ENCODE peak calls at places on chromosomes 4 and X, in seven cellular contexts. One of them, this sample, is unnamed.

GRCh38 chrX:22194207-22194606 is 78.5 kb upstream of the CBLL2 start:
- DNase-seq in choroid plexus epithelial cell: no peak
- DNase-seq in left lung: no peak
- DNase-seq in AG10803: no peak
- DNase-seq in cardiac fibroblast: no peak
- DNase-seq in hepatocyte: no peak
- DNase-seq in lung: no peak
- DNase-seq in this sample: no peak

GRCh38 chr4:83852085-83852451 is 316.2 kb downstream of the GPAT3 start:
- DNase-seq in cardiac fibroblast: peak; percentile 89
- DNase-seq in lung: no peak
- DNase-seq in AG10803: peak; percentile 74
- DNase-seq in left lung: no peak
- DNase-seq in hepatocyte: no peak
- DNase-seq in choroid plexus epithelial cell: peak; percentile 61
- DNase-seq in this sample: no peak

GRCh38 chr4:168831919-168832745 is 177.9 kb downstream of the CBR4 start:
- DNase-seq in lung: peak; percentile 66
- DNase-seq in cardiac fibroblast: peak; percentile 84
- DNase-seq in hepatocyte: peak; percentile 93
- DNase-seq in choroid plexus epithelial cell: peak; percentile 82
- DNase-seq in AG10803: peak; percentile 73
- DNase-seq in left lung: peak; percentile 77
- DNase-seq in this sample: no peak

GRCh38 chr4:7101692-7102515 is 34.0 kb upstream of the GRPEL1 start:
- DNase-seq in hepatocyte: peak; percentile 80
- DNase-seq in cardiac fibroblast: peak; percentile 59
- DNase-seq in left lung: peak; percentile 76
- DNase-seq in lung: peak; percentile 70
- DNase-seq in choroid plexus epithelial cell: peak; percentile 83
- DNase-seq in AG10803: peak; percentile 67
- DNase-seq in this sample: peak; percentile 21

GRCh38 chr4:169439244-169439643 is 168.5 kb upstream of the SH3RF1 start:
- DNase-seq in choroid plexus epithelial cell: peak; percentile 77
- DNase-seq in lung: no peak
- DNase-seq in left lung: no peak
- DNase-seq in cardiac fibroblast: peak; percentile 38
- DNase-seq in hepatocyte: no peak
- DNase-seq in AG10803: peak; percentile 15
- DNase-seq in this sample: no peak

GRCh38 chr4:102308032-102308799 is 37.1 kb downstream of the SLC39A8 start:
- DNase-seq in AG10803: peak; percentile 11
- DNase-seq in left lung: no peak
- DNase-seq in choroid plexus epithelial cell: peak; percentile 35
- DNase-seq in cardiac fibroblast: peak; percentile 59
- DNase-seq in lung: no peak
- DNase-seq in hepatocyte: no peak
- DNase-seq in this sample: no peak

GRCh38 chrX:24026403-24026801 is 584 bp downstream of the KLHL15 start:
- DNase-seq in AG10803: no peak
- DNase-seq in cardiac fibroblast: no peak
- DNase-seq in left lung: no peak
- DNase-seq in choroid plexus epithelial cell: no peak
- DNase-seq in hepatocyte: peak; percentile 41
- DNase-seq in lung: no peak
- DNase-seq in this sample: no peak

GRCh38 chr4:150960818-150961217 is 54.3 kb downstream of the LRBA start:
- DNase-seq in left lung: no peak
- DNase-seq in cardiac fibroblast: peak; percentile 58
- DNase-seq in lung: no peak
- DNase-seq in choroid plexus epithelial cell: peak; percentile 73
- DNase-seq in AG10803: peak; percentile 23
- DNase-seq in hepatocyte: peak; percentile 23
- DNase-seq in this sample: no peak

GRCh38 chrX:28135378-28136047 is 154.3 kb upstream of the DCAF8L1 start:
- DNase-seq in cardiac fibroblast: peak; percentile 66
- DNase-seq in hepatocyte: no peak
- DNase-seq in left lung: no peak
- DNase-seq in choroid plexus epithelial cell: peak; percentile 37
- DNase-seq in lung: no peak
- DNase-seq in AG10803: no peak
- DNase-seq in this sample: no peak

GRCh38 chrX:310621-311155 is 7.9 kb downstream of the GTPBP6 start:
- DNase-seq in lung: no peak
- DNase-seq in choroid plexus epithelial cell: no peak
- DNase-seq in cardiac fibroblast: no peak
- DNase-seq in AG10803: no peak
- DNase-seq in hepatocyte: no peak
- DNase-seq in left lung: peak; percentile 25
- DNase-seq in this sample: no peak

GRCh38 chrX:10083809-10084208 is 73.0 kb upstream of the CLCN4 start:
- DNase-seq in choroid plexus epithelial cell: no peak
- DNase-seq in AG10803: no peak
- DNase-seq in cardiac fibroblast: no peak
- DNase-seq in hepatocyte: no peak
- DNase-seq in lung: no peak
- DNase-seq in left lung: no peak
- DNase-seq in this sample: no peak

GRCh38 chr4:48949518-48950207 is 36.4 kb upstream of the CWH43 start:
- DNase-seq in AG10803: peak; percentile 89
- DNase-seq in left lung: no peak
- DNase-seq in choroid plexus epithelial cell: no peak
- DNase-seq in lung: no peak
- DNase-seq in cardiac fibroblast: no peak
- DNase-seq in hepatocyte: no peak
- DNase-seq in this sample: no peak

DNA sequence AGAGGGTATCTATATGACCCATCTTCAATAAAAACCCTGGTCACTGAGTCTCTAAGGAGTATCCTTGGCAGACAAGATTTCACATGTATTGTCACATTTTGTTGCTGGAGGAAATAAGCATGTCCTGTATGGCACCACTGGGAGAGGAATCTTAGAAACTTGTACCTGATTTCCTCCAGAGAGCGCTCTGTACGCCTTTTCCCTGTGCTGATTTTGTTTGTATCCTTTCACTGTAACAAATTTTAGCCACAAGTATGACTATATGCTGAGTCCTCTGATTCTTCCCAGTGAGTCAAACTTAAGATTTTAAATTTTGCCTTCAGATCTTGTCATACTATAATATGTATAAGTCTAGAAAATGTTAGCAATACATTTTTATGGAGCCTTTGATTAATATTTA is 102.8 kb downstream of the ITIH6 start:
- DNase-seq in left lung: no peak
- DNase-seq in cardiac fibroblast: peak; percentile 40
- DNase-seq in AG10803: no peak
- DNase-seq in lung: no peak
- DNase-seq in choroid plexus epithelial cell: peak; percentile 35
- DNase-seq in hepatocyte: peak; percentile 11
- DNase-seq in this sample: no peak
- TF ChIP-seq CTCF in left lung: no peak
- TF ChIP-seq CTCF in cardiac fibroblast: no peak
- TF ChIP-seq CTCF in AG10803: no peak
- TF ChIP-seq CTCF in lung: no peak
- TF ChIP-seq CTCF in choroid plexus epithelial cell: peak; percentile 21
- TF ChIP-seq CTCF in hepatocyte: peak; percentile 27
- TF ChIP-seq CTCF in this sample: no peak

DNA sequence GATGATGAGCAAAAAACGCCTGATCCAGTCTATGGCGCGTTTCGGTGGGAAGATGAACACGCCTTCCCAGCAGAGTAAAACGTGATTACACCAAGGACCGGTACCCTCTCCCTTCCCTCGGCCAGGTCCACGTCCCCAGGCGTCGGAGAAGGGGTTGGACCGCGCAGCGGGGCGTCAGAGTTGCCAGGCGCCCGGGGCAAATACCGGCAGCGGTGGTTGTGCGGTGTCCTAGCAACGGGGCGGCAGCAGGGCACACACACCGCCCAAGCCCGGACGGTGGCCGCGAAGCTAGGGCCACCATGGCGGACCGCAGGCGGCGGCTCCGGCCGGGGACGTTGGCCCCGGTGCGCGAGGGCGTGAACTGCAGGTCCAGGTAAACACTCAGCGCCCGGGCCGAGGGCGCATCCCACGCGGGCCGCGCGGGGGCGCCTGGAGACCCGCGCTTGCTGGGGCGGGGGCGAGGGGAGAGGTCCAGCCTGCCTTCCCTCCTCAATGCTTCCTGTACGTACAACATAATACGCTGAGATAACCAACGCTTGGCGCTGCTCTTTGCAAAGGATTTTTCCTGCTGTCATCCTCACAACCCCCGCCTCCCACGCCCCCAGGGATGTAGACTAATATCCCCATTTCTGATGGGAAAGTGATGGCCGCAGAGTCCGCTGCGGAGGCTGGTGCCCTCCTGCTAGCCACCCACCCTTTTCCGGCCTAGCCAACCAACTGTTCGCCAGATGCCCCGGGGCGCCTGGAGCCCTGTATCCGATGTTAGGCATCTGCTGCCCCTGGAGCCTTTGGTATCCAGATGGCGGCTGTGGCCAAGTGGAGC is at the start of gene FAM47E:
- DNase-seq in AG10803: peak; percentile 29
- DNase-seq in cardiac fibroblast: peak; percentile 19
- DNase-seq in lung: peak; percentile 82
- DNase-seq in left lung: peak; percentile 85
- DNase-seq in choroid plexus epithelial cell: peak; percentile 23
- DNase-seq in hepatocyte: peak; percentile 90
- DNase-seq in this sample: peak; percentile 25
- TF ChIP-seq CTCF in AG10803: no peak
- TF ChIP-seq CTCF in cardiac fibroblast: peak; percentile 1
- TF ChIP-seq CTCF in lung: no peak
- TF ChIP-seq CTCF in left lung: peak; percentile 32
- TF ChIP-seq CTCF in choroid plexus epithelial cell: peak; percentile 16
- TF ChIP-seq CTCF in hepatocyte: peak; percentile 55
- TF ChIP-seq CTCF in this sample: peak; percentile 43

GRCh38 chr4:36532670-36533373 is 251.4 kb downstream of the DTHD1 start:
- DNase-seq in choroid plexus epithelial cell: no peak
- DNase-seq in cardiac fibroblast: no peak
- DNase-seq in AG10803: no peak
- DNase-seq in lung: no peak
- DNase-seq in hepatocyte: no peak
- DNase-seq in left lung: no peak
- DNase-seq in this sample: no peak

DNA sequence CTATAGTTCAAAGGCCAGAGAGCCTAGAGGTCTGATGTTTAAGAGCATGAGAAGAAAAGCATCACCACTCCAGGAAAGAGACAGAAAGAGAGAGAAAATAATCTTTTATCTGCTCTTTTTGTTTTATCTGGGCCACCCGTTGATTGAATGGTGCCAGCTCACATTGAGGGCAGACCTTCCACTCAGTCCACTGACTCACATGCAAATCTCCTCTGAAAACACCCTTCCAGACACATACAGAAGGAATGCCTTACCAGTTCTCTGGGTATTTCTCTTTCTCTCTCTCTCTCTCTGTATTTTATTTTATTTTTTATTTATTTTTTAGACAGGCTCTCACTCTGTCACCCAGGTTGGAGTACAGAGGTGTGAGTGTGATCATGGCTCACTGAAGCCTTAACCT is 252.5 kb downstream of the DTHD1 start:
- DNase-seq in cardiac fibroblast: no peak
- DNase-seq in choroid plexus epithelial cell: no peak
- DNase-seq in left lung: no peak
- DNase-seq in lung: no peak
- DNase-seq in AG10803: no peak
- DNase-seq in hepatocyte: no peak
- DNase-seq in this sample: no peak
- TF ChIP-seq CTCF in cardiac fibroblast: no peak
- TF ChIP-seq CTCF in choroid plexus epithelial cell: no peak
- TF ChIP-seq CTCF in left lung: no peak
- TF ChIP-seq CTCF in lung: no peak
- TF ChIP-seq CTCF in AG10803: no peak
- TF ChIP-seq CTCF in hepatocyte: no peak
- TF ChIP-seq CTCF in this sample: no peak

GRCh38 chr4:146243141-146243882 is 29.0 kb downstream of the REELD1 start:
- DNase-seq in choroid plexus epithelial cell: no peak
- DNase-seq in hepatocyte: no peak
- DNase-seq in AG10803: no peak
- DNase-seq in lung: no peak
- DNase-seq in cardiac fibroblast: peak; percentile 38
- DNase-seq in left lung: no peak
- DNase-seq in this sample: no peak
- TF ChIP-seq CTCF in choroid plexus epithelial cell: peak; percentile 46
- TF ChIP-seq CTCF in hepatocyte: peak; percentile 29
- TF ChIP-seq CTCF in AG10803: peak; percentile 21
- TF ChIP-seq CTCF in lung: no peak
- TF ChIP-seq CTCF in cardiac fibroblast: peak; percentile 41
- TF ChIP-seq CTCF in left lung: peak; percentile 47
- TF ChIP-seq CTCF in this sample: peak; percentile 47

DNA sequence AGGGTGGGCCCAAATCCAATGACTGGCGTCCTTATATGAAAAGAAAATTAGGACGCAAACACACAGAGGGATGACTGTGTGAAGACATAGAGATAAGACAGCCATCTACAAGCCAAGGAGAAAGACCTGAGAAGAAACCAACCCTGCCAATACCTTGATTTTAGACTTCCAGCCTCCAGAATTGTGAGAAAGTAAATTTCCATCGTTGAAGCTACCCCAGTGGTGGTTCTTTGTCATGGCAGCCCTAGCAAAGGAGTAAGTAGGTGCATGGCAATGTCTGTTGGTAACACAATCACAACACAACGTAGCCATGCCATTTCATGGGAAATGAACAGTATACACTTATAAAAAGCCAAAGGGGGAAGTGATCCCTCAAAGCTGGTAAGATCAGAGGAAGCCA is 25.3 kb downstream of the SMIM20 start:
- DNase-seq in cardiac fibroblast: peak; percentile 16
- DNase-seq in lung: no peak
- DNase-seq in AG10803: no peak
- DNase-seq in choroid plexus epithelial cell: no peak
- DNase-seq in left lung: no peak
- DNase-seq in hepatocyte: no peak
- DNase-seq in this sample: no peak
- TF ChIP-seq CTCF in cardiac fibroblast: peak; percentile 23
- TF ChIP-seq CTCF in lung: no peak
- TF ChIP-seq CTCF in AG10803: peak; percentile 31
- TF ChIP-seq CTCF in choroid plexus epithelial cell: no peak
- TF ChIP-seq CTCF in left lung: no peak
- TF ChIP-seq CTCF in hepatocyte: no peak
- TF ChIP-seq CTCF in this sample: no peak

DNA sequence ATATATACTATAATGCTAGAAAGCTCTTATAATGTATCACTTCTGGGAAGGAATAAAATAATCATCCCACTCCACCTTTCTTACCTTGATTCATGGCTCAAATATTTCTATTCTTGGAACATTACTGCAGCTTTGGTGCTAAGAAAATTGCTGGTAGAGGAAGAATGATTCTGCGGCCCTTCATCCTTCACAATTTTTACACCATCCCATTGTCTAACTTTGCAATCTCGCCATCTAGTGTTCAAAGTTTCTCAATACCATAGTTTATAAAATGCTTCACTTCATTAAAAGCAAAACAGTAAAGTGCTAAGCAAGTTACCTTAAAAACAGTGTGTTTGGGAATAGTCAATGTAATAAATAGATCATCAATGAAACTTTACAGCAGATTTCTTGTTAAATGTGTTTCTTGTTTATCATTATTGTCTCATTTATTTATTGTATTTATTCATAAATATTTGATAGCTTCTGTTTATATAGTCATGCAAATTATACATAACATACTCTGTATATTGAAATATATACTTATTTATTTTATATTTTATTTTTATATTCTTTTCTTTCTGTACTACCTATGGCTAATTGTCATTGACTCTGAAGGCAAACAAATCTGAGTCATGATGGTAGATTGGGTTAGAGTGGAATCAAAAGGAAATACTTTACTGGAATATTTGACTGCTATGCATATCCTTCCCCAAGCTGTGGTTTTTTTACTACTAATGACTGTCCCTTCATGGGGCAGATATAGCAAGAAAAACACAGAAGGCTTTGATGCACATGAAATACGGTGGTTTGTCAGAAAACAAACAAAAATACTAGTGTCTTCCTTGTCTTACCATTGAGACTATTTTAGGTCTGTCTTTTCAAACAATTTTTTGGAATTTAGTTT is 390.7 kb downstream of the MAPK10 start:
- DNase-seq in cardiac fibroblast: peak; percentile 88
- DNase-seq in left lung: no peak
- DNase-seq in choroid plexus epithelial cell: peak; percentile 80
- DNase-seq in lung: no peak
- DNase-seq in hepatocyte: peak; percentile 59
- DNase-seq in AG10803: peak; percentile 67
- DNase-seq in this sample: peak; percentile 30
- TF ChIP-seq CTCF in cardiac fibroblast: peak; percentile 48
- TF ChIP-seq CTCF in left lung: peak; percentile 20
- TF ChIP-seq CTCF in choroid plexus epithelial cell: peak; percentile 61
- TF ChIP-seq CTCF in lung: peak; percentile 7
- TF ChIP-seq CTCF in hepatocyte: peak; percentile 68
- TF ChIP-seq CTCF in AG10803: peak; percentile 71
- TF ChIP-seq CTCF in this sample: peak; percentile 55

This sample was measured in retinal pigment epithelial cell.